ENCODE peak calls at places on chromosome 14, in five cellular contexts. X is choroid plexus epithelial cell; S is Jurkat, Clone E6-1; O is AG10803; B is neuronal stem cell. L is an unnamed sample.

GRCh38 chr14:76250345-76250744 is 98.6 kb downstream of the GPATCH2L start:
- DNase-seq in B (no peak), O (no peak), X (no peak), S (no peak), L (no peak)

GRCh38 chr14:76829650-76830421 is 3.6 kb downstream of the LRRC74A start:
- DNase-seq in S (no peak), O (peak; percentile 34), X (no peak), B (no peak), L (no peak)

GRCh38 chr14:78983126-78983525 is 813.0 kb downstream of the NRXN3 start:
- DNase-seq in O (peak; percentile 38), B (no peak), X (peak; percentile 61), S (no peak), L (no peak)

GRCh38 chr14:99971087-99971928 is 93.9 kb upstream of the EVL start:
- DNase-seq in B (peak; percentile 89), O (peak; percentile 68), X (peak; percentile 81), S (peak; percentile 75), L (peak; percentile 68)

GRCh38 chr14:75715926-75716780 is 55.1 kb downstream of the TTLL5 start:
- DNase-seq in S (no peak), B (no peak), O (peak; percentile 67), X (peak; percentile 70), L (peak; percentile 95)

GRCh38 chr14:21852061-21852664 is 178.5 kb upstream of the OR4E1 start:
- DNase-seq in S (peak; percentile 75), B (peak; percentile 50), X (peak; percentile 53), O (no peak), L (peak; percentile 2)

GRCh38 chr14:93493054-93493453 is 62.3 kb downstream of the UNC79 start:
- DNase-seq in X (no peak), B (no peak), O (no peak), S (no peak), L (no peak)

GRCh38 chr14:65421201-65421981 is 8.9 kb downstream of the FUT8 start:
- DNase-seq in O (peak; percentile 89), B (no peak), S (no peak), X (peak; percentile 68), L (peak; percentile 63)

GRCh38 chr14:96273629-96274028 is 17.6 kb downstream of the BDKRB1 start:
- DNase-seq in B (no peak), O (no peak), S (no peak), X (no peak), L (no peak)

GRCh38 chr14:102785598-102785963 is 8.3 kb downstream of the TRAF3 start:
- DNase-seq in B (no peak), O (no peak), S (no peak), X (no peak), L (no peak)

GRCh38 chr14:102781063-102781462 is 3.8 kb downstream of the TRAF3 start:
- DNase-seq in S (no peak), X (no peak), O (no peak), B (no peak), L (no peak)

GRCh38 chr14:102784892-102785597 is 7.8 kb downstream of the TRAF3 start:
- DNase-seq in X (no peak), B (no peak), S (no peak), O (no peak), L (no peak)

GRCh38 chr14:102779574-102780315 is 2.5 kb downstream of the TRAF3 start:
- DNase-seq in X (peak; percentile 55), B (no peak), S (no peak), O (no peak), L (no peak)

GRCh38 chr14:102782974-102783373 is 5.7 kb downstream of the TRAF3 start:
- DNase-seq in B (no peak), O (no peak), X (no peak), S (no peak), L (no peak)
- H3K4me3 ChIP-seq in B (no peak overlapping the region), O (no peak overlapping the region), X (no peak overlapping the region), S (no peak overlapping the region), L (no peak overlapping the region)

GRCh38 chr14:39177168-39177545 is 2.1 kb downstream of the PNN start:
- DNase-seq in B (no peak), S (no peak), X (no peak), O (no peak), L (no peak)
- H3K4me3 ChIP-seq in B (no peak overlapping the region), S (no peak overlapping the region), X (no peak overlapping the region), O (no peak overlapping the region), L (no peak overlapping the region)

GRCh38 chr14:49970474-49971147 is 77.7 kb downstream of the ARF6 start:
- DNase-seq in X (peak; percentile 87), O (peak; percentile 63), S (no peak), B (no peak), L (peak; percentile 84)

GRCh38 chr14:49971156-49972141 is 78.6 kb downstream of the ARF6 start:
- DNase-seq in O (peak; percentile 59), B (no peak), S (peak; percentile 21), X (peak; percentile 43), L (peak; percentile 68)

GRCh38 chr14:49972840-49973239 is 80.0 kb downstream of the ARF6 start:
- DNase-seq in O (peak; percentile 83), S (no peak), X (peak; percentile 98), B (no peak), L (peak; percentile 94)

GRCh38 chr14:49969961-49970360 is 77.1 kb downstream of the ARF6 start:
- DNase-seq in B (no peak), O (no peak), S (no peak), X (no peak), L (no peak)

GRCh38 chr14:49972199-49972671 is 79.4 kb downstream of the ARF6 start:
- DNase-seq in S (peak; percentile 25), B (no peak), X (peak; percentile 61), O (peak; percentile 82), L (peak; percentile 85)
- H3K4me3 ChIP-seq in S (no peak overlapping the region), B (no peak overlapping the region), X (no peak overlapping the region), O (peak overlapping the region; percentile 18), L (peak overlapping the region; percentile 38)

GRCh38 chr14:58288106-58288792 is 10.1 kb upstream of the ARID4A start:
- DNase-seq in O (peak; percentile 32), S (no peak), B (no peak), X (no peak), L (no peak)

GRCh38 chr14:58294201-58294600 is 4.2 kb upstream of the ARID4A start:
- DNase-seq in S (no peak), X (no peak), O (no peak), B (no peak), L (no peak)

GRCh38 chr14:58296731-58297130 is 1.6 kb upstream of the ARID4A start:
- DNase-seq in O (no peak), X (peak; percentile 13), S (no peak), B (no peak), L (no peak)

GRCh38 chr14:58287607-58288042 is 10.7 kb upstream of the ARID4A start:
- DNase-seq in S (no peak), O (no peak), B (no peak), X (peak; percentile 18), L (peak; percentile 55)

GRCh38 chr14:58292192-58292591 is 6.2 kb upstream of the ARID4A start:
- DNase-seq in O (peak; percentile 82), X (no peak), S (no peak), B (no peak), L (no peak)
- H3K4me3 ChIP-seq in O (no peak overlapping the region), X (no peak overlapping the region), S (no peak overlapping the region), B (no peak overlapping the region), L (no peak overlapping the region)

DNA sequence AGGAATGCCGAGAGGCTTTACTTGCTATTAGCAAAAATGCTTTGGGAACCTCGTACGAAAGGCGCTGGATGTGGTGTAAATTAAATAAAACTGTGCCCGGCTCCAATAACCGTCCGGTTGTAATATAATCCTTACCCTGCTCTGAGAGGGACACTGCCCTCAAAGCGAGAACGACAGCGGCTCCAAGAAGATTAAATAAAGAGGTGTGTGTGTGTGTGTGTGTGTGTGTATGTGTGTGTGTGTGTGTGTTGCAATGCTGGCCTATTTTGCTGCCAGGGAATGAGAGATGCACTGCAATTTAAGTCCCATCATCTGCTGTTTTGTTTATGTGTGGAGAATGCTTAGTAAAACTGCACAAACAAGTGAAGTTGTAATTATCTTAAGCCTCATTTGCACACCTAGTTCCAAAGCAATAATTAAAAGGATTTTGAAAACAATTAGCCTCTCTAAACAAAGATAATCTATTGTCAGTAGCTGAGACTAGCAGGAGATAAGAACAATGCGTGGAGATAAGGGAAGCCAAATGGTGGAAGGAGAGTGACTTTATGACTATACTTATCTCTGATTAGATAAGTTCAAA is 1.2 kb upstream of the SIX1 start:
- DNase-seq in O (peak; percentile 47), B (peak; percentile 21), S (no peak), X (peak; percentile 56), L (no peak)
- H3K4me3 ChIP-seq in O (peak overlapping the region; percentile 70), B (no peak overlapping the region), S (no peak overlapping the region), X (peak overlapping the region; percentile 84), L (no peak overlapping the region)

GRCh38 chr14:35047961-35048513 is 2.0 kb downstream of the FAM177A1 start:
- DNase-seq in O (no peak), B (no peak), X (no peak), S (no peak), L (no peak)
- H3K4me3 ChIP-seq in O (no peak overlapping the region), B (no peak overlapping the region), X (peak overlapping the region; percentile 13), S (no peak overlapping the region), L (peak overlapping the region; percentile 96)

DNA sequence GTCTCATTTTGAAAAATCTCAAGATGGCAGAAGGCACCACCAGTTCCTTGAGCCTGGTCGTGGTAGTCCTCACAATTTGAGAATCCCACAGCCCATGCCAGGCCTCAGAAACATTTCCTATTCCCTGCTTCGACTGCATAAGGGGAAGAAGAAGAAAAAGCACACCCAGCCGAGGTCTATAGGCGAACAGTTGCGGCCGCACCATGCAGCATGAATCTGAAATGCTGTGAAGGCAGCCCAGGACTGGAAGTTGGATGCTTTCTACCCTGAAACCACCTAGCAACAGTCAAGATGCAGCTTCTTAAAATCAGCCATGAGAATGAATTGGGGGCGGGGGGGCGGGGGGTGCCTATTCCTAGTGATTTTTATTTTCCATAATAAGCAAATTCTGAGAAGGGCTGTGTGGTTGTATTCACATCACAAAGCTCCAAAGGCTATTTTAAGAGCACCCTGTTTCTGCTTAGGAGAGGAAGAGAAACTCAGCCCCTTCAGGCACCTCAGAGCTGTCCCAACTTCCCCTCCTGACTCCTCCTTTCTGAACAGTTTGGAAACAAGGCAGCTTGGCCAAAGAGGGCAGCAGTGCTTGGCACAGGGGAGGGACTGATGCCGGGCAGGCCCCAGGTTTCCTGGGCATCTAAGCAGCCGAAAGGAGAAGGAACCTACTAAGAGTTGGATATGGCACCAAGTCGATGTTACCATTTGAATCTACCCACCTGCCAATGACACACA is 172.5 kb upstream of the FOXN3 start:
- DNase-seq in B (no peak), S (no peak), X (no peak), O (no peak), L (no peak)
- H3K4me3 ChIP-seq in B (no peak overlapping the region), S (no peak overlapping the region), X (no peak overlapping the region), O (no peak overlapping the region), L (no peak overlapping the region)

DNA sequence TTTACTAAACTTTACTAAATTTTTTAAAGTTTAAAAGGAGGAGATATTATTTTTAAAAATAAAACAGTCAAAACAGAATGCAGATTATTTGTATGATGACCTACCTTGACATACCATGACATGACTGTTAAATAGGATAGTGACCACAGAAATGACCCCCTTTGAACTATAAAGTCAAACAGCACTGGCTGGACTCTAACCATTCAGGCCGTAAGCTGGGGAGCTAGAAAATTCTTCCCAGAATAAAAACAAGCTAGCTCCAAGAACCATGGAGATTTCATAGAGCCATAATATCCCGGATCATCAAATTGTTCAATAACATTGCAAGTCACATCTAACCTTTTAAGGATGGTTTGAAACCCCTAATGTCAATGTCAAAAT is 50.3 kb downstream of the RPS6KA5 start:
- DNase-seq in B (no peak), S (no peak), O (no peak), X (no peak), L (no peak)
- H3K4me3 ChIP-seq in B (no peak overlapping the region), S (no peak overlapping the region), O (no peak overlapping the region), X (no peak overlapping the region), L (no peak overlapping the region)

L was measured in fibroblast of villous mesenchyme.